ENCODE peak calls at places on chromosomes 12 and 14, in five cellular contexts. One of them, this sample, is unnamed.

GRCh38 chr12:1993871-1994371 is 10.3 kb downstream of the DCP1B start:
- DNase-seq in GM12878: no peak
- DNase-seq in A549: no peak
- DNase-seq in IMR-90: peak; percentile 95
- DNase-seq in K562: no peak
- DNase-seq in this sample: no peak

GRCh38 chr12:95551305-95551704 is at the start of gene USP44:
- DNase-seq in GM12878: no peak
- DNase-seq in A549: no peak
- DNase-seq in IMR-90: no peak
- DNase-seq in K562: peak; percentile 18
- DNase-seq in this sample: no peak

GRCh38 chr12:48000878-48001321 is 3.4 kb downstream of the COL2A1 start:
- DNase-seq in GM12878: no peak
- DNase-seq in A549: peak; percentile 48
- DNase-seq in IMR-90: peak; percentile 47
- DNase-seq in K562: peak; percentile 16
- DNase-seq in this sample: peak; percentile 53

GRCh38 chr12:76083246-76083735 is 1.2 kb downstream of the NAP1L1 start:
- DNase-seq in GM12878: no peak
- DNase-seq in A549: no peak
- DNase-seq in IMR-90: no peak
- DNase-seq in K562: no peak
- DNase-seq in this sample: no peak

GRCh38 chr12:34340534-34341361 is 318.5 kb downstream of the ALG10 start:
- DNase-seq in GM12878: no peak
- DNase-seq in A549: no peak
- DNase-seq in IMR-90: no peak
- DNase-seq in K562: no peak
- DNase-seq in this sample: no peak

GRCh38 chr12:110270125-110270962 is 10.7 kb upstream of the ATP2A2 start:
- DNase-seq in GM12878: no peak
- DNase-seq in A549: peak; percentile 82
- DNase-seq in IMR-90: peak; percentile 73
- DNase-seq in K562: peak; percentile 90
- DNase-seq in this sample: peak; percentile 64

GRCh38 chr12:26434299-26434915 is 239.0 kb downstream of the SSPN start:
- DNase-seq in GM12878: no peak
- DNase-seq in A549: peak; percentile 77
- DNase-seq in IMR-90: peak; percentile 68
- DNase-seq in K562: peak; percentile 55
- DNase-seq in this sample: peak; percentile 52

GRCh38 chr12:85920324-85920947 is 46.3 kb downstream of the NTS start:
- DNase-seq in GM12878: no peak
- DNase-seq in A549: peak; percentile 37
- DNase-seq in IMR-90: peak; percentile 6
- DNase-seq in K562: peak; percentile 8
- DNase-seq in this sample: peak; percentile 32

GRCh38 chr12:72995616-72996015 is 723.4 kb downstream of the TRHDE start:
- DNase-seq in GM12878: no peak
- DNase-seq in A549: no peak
- DNase-seq in IMR-90: no peak
- DNase-seq in K562: no peak
- DNase-seq in this sample: no peak

GRCh38 chr14:81390706-81391105 is 9.4 kb downstream of the STON2 start:
- DNase-seq in GM12878: no peak
- DNase-seq in A549: no peak
- DNase-seq in IMR-90: no peak
- DNase-seq in K562: no peak
- DNase-seq in this sample: no peak

GRCh38 chr14:66330218-66330617 is 156.0 kb upstream of the CCDC196 start:
- DNase-seq in GM12878: no peak
- DNase-seq in A549: no peak
- DNase-seq in IMR-90: no peak
- DNase-seq in K562: no peak
- DNase-seq in this sample: no peak

GRCh38 chr14:79180656-79181055 is 1010.5 kb downstream of the NRXN3 start:
- DNase-seq in GM12878: no peak
- DNase-seq in A549: no peak
- DNase-seq in IMR-90: no peak
- DNase-seq in K562: no peak
- DNase-seq in this sample: no peak

GRCh38 chr14:79186523-79186922 is 1016.4 kb downstream of the NRXN3 start:
- DNase-seq in GM12878: no peak
- DNase-seq in A549: no peak
- DNase-seq in IMR-90: peak; percentile 54
- DNase-seq in K562: no peak
- DNase-seq in this sample: no peak
- TF ChIP-seq RCOR1 in GM12878: no peak
- TF ChIP-seq RCOR1 in A549: no peak
- TF ChIP-seq RCOR1 in IMR-90: no peak
- TF ChIP-seq RCOR1 in K562: no peak
- TF ChIP-seq RCOR1 in this sample: no peak

DNA sequence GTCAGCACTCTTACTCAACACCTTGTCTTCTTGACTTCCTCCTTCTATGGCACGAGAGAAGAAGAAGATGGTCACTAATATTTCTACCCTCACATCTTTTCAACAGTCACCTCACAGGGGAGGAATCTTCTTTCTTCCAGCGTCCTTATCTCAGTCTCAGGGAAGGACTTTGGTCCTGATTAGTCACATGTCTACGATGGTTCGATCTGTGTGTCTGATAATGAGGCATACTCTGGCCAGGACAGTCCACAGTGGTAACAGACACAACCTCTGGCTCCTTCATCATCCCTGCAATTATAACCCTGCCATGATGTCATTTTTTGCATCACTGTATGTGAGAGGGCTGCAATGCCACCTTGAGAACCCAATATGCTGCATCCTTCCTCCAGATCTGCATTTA is 15.9 kb downstream of the RGS6 start:
- DNase-seq in GM12878: no peak
- DNase-seq in A549: no peak
- DNase-seq in IMR-90: no peak
- DNase-seq in K562: no peak
- DNase-seq in this sample: no peak
- TF ChIP-seq RCOR1 in GM12878: no peak
- TF ChIP-seq RCOR1 in A549: no peak
- TF ChIP-seq RCOR1 in IMR-90: no peak
- TF ChIP-seq RCOR1 in K562: no peak
- TF ChIP-seq RCOR1 in this sample: no peak

GRCh38 chr14:37594238-37594915 is 672 bp downstream of the FOXA1 start:
- DNase-seq in GM12878: no peak
- DNase-seq in A549: peak; percentile 92
- DNase-seq in IMR-90: peak; percentile 80
- DNase-seq in K562: peak; percentile 89
- DNase-seq in this sample: peak; percentile 53
- TF ChIP-seq RCOR1 in GM12878: no peak
- TF ChIP-seq RCOR1 in A549: no peak
- TF ChIP-seq RCOR1 in IMR-90: no peak
- TF ChIP-seq RCOR1 in K562: no peak
- TF ChIP-seq RCOR1 in this sample: no peak

GRCh38 chr14:50762931-50763300 is 68.0 kb downstream of the NIN start:
- DNase-seq in GM12878: no peak
- DNase-seq in A549: no peak
- DNase-seq in IMR-90: no peak
- DNase-seq in K562: no peak
- DNase-seq in this sample: no peak

GRCh38 chr14:50763386-50764007 is 67.5 kb downstream of the NIN start:
- DNase-seq in GM12878: no peak
- DNase-seq in A549: peak; percentile 63
- DNase-seq in IMR-90: peak; percentile 74
- DNase-seq in K562: no peak
- DNase-seq in this sample: no peak

GRCh38 chr14:50758945-50759344 is 72.0 kb downstream of the NIN start:
- DNase-seq in GM12878: no peak
- DNase-seq in A549: no peak
- DNase-seq in IMR-90: no peak
- DNase-seq in K562: no peak
- DNase-seq in this sample: no peak

GRCh38 chr14:50759800-50760543 is 71.0 kb downstream of the NIN start:
- DNase-seq in GM12878: no peak
- DNase-seq in A549: no peak
- DNase-seq in IMR-90: no peak
- DNase-seq in K562: no peak
- DNase-seq in this sample: no peak

DNA sequence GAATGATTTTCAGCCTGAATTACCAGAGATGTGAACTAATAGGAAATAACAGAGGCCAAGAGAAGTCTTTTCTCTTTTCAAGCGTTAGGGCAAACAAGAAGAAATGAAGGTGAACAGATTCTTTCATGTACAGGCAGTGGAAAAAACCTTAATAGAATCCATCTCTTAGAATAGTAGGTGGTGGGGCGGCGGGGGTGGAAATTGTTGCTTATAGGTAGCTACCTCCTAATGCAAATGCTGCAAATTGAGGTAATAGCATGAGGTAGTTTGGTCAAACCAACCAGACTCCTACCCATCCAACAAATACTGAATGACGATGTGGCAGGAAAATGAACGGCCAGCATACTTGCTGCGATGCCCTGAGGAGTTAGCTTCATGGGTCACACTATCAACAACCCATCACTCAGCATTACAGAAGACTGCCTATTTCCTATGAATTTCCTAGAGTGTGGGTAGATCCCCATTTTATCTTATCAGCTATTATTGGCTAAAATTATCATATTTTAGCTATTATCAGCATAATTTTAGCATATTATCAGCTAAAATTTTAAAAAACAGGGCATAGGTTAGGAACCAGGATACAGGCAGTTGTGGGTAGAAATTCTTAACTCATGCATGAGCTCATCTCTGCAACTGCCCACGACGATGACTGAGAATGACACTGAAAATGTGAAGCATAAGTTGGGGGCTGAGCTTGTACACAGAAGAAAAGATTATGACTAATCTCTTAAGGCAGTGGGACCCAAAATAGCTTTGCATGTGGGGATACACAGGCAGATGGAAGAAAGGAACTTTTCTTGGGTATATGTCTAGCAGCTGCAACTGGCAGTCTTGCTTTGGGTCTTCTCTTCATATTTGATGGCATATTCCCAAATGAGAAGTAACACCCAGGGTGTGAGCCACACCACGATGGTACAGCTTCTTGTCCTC is 68.7 kb downstream of the NIN start:
- DNase-seq in GM12878: no peak
- DNase-seq in A549: no peak
- DNase-seq in IMR-90: peak; percentile 94
- DNase-seq in K562: peak; percentile 6
- DNase-seq in this sample: no peak
- TF ChIP-seq RCOR1 in GM12878: no peak
- TF ChIP-seq RCOR1 in A549: no peak
- TF ChIP-seq RCOR1 in IMR-90: no peak
- TF ChIP-seq RCOR1 in K562: no peak
- TF ChIP-seq RCOR1 in this sample: no peak

GRCh38 chr14:102285106-102285505 is 19.9 kb downstream of the MOK start:
- DNase-seq in GM12878: no peak
- DNase-seq in A549: no peak
- DNase-seq in IMR-90: no peak
- DNase-seq in K562: no peak
- DNase-seq in this sample: no peak

GRCh38 chr14:102279282-102279681 is 25.7 kb downstream of the MOK start:
- DNase-seq in GM12878: no peak
- DNase-seq in A549: no peak
- DNase-seq in IMR-90: no peak
- DNase-seq in K562: no peak
- DNase-seq in this sample: no peak

GRCh38 chr14:102279688-102280348 is 25.1 kb downstream of the MOK start:
- DNase-seq in GM12878: no peak
- DNase-seq in A549: peak; percentile 92
- DNase-seq in IMR-90: peak; percentile 100
- DNase-seq in K562: no peak
- DNase-seq in this sample: no peak

GRCh38 chr14:102280376-102280962 is 24.5 kb downstream of the MOK start:
- DNase-seq in GM12878: no peak
- DNase-seq in A549: peak; percentile 77
- DNase-seq in IMR-90: peak; percentile 99
- DNase-seq in K562: no peak
- DNase-seq in this sample: no peak

DNA sequence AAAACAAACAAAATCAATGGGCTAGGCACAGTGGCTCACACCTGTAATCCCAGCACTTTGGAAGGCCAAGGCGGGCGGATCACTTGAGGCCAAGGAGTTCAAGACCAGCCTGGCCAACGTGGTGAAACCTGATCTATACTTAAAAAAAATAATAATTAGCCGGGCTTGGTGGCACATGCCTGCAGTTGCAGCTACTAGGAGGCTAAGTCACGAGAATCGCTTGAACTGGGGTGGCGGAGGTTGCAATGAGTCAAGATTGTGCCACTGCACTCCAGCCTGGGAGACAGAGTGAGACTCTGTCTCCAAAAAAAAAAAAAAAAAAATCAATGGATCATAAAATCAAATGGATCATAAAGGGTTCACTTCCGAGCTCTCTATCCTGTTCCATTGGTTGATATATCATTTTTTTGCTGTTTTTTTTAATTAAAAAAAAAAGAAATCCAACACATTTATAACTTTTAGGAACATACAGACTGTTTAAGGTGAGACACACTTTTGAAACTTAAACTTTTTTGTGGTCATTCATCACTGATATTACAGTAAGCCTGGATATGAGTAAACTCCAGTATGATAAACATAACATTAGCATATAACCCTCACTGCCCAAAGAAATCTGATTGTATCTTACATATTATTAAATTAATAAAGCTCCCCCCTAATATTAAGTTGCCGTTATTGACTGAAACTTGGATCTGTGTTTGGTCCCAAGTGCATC is 22.1 kb downstream of the MOK start:
- DNase-seq in GM12878: no peak
- DNase-seq in A549: no peak
- DNase-seq in IMR-90: no peak
- DNase-seq in K562: no peak
- DNase-seq in this sample: no peak
- TF ChIP-seq RCOR1 in GM12878: no peak
- TF ChIP-seq RCOR1 in A549: no peak
- TF ChIP-seq RCOR1 in IMR-90: no peak
- TF ChIP-seq RCOR1 in K562: no peak
- TF ChIP-seq RCOR1 in this sample: no peak

DNA sequence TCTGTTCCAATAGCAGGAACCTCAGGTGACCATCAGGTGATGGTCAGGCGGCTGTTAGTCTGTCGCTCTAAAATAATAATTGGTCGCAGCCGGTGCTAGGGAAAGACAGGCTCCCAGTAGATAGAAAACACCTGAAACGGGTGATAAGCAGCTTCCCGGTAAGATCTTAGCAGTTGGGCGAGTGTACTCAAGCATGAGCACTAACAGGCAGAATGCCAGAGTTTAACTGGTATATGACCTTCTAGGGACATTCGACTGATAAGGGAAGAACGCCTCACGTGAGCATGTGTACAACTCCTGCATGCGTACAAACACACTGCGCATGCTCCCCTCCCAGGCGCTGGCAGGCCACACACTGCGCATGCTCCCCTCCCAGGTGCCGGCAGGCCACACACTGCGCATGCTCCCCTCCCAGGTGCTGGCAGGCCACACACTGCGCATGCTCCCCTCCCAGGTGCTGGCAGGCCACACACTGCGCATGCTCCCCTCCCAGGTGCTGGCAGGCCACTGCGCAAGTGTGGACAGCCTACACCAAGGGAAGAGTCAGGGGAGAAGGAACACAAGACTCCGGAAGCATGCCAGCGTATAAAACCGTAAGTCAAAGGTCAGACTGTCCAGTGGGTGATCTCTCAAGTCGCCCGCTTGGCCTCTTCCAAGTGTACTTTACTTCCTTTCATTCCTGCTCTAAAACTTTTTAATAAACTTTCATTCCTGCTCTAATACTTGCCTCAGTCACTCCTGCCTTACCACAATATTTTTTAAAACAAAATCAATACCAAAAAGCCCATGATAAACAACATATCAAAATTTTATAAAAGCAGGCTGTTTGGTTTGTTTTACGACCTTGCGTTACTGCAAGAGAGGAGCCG is 24.5 kb downstream of the GPRC5D start:
- DNase-seq in GM12878: peak; percentile 28
- DNase-seq in A549: peak; percentile 96
- DNase-seq in IMR-90: peak; percentile 45
- DNase-seq in K562: peak; percentile 92
- DNase-seq in this sample: peak; percentile 66
- TF ChIP-seq RCOR1 in GM12878: no peak
- TF ChIP-seq RCOR1 in A549: no peak
- TF ChIP-seq RCOR1 in IMR-90: no peak
- TF ChIP-seq RCOR1 in K562: no peak
- TF ChIP-seq RCOR1 in this sample: no peak

This sample was measured in SK-N-SH.